ENCODE peak calls at places on chromosomes 2 and 18, in five cellular contexts. P is IMR-90, R is H1, D is neuronal stem cell, C is mesenchymal stem cell. G is an unnamed sample.
A peak's percentile ranks its signal among the peaks of the same experiment; 100 is the strongest.

GRCh38 chr2:201127570-201127969 is 11.6 kb downstream of the CFLAR start:
- DNase-seq in R (no peak), C (no peak), D (no peak), P (peak; percentile 74), G (no peak)

GRCh38 chr2:119941388-119941787 is 71.5 kb upstream of the EPB41L5 start:
- DNase-seq in C (no peak), R (no peak), D (no peak), P (no peak), G (no peak)

GRCh38 chr2:124542932-124543640 is 518.0 kb downstream of the CNTNAP5 start:
- DNase-seq in C (no peak), D (no peak), R (no peak), P (no peak), G (no peak)

GRCh38 chr2:111919362-111919761 is 21.0 kb downstream of the MERTK start:
- DNase-seq in P (no peak), R (no peak), C (no peak), D (no peak), G (peak; percentile 58)

GRCh38 chr2:134431837-134432437 is 178.1 kb downstream of the MGAT5 start:
- DNase-seq in C (peak; percentile 70), D (no peak), P (peak; percentile 65), R (no peak), G (peak; percentile 75)

GRCh38 chr2:52082646-52083045 is 1050.7 kb upstream of the NRXN1 start:
- DNase-seq in P (no peak), R (no peak), C (no peak), D (no peak), G (no peak)

GRCh38 chr2:221203846-221204245 is 368.3 kb downstream of the EPHA4 start:
- DNase-seq in P (no peak), C (no peak), R (no peak), D (no peak), G (no peak)

GRCh38 chr2:240648650-240649275 is 23.5 kb downstream of the GPR35 start:
- DNase-seq in C (no peak), D (no peak), R (no peak), P (no peak), G (no peak)

GRCh38 chr2:220076734-220077133 is 449.3 kb downstream of the SLC4A3 start:
- DNase-seq in D (no peak), R (no peak), C (no peak), P (peak; percentile 42), G (peak; percentile 67)

GRCh38 chr2:43927442-43927841 is 68.3 kb downstream of the LRPPRC start:
- DNase-seq in C (no peak), P (no peak), D (no peak), R (no peak), G (no peak)

GRCh38 chr2:236337465-236338325 is 73.5 kb upstream of the ASB18 start:
- DNase-seq in P (no peak), D (no peak), C (no peak), R (no peak), G (no peak)

GRCh38 chr18:26621161-26622026 is 73.0 kb upstream of the KCTD1 start:
- DNase-seq in P (no peak), C (peak; percentile 26), D (peak; percentile 27), R (peak; percentile 33), G (peak; percentile 67)

GRCh38 chr2:226564667-226565066 is 235.0 kb downstream of the IRS1 start:
- DNase-seq in P (no peak), D (no peak), C (no peak), R (no peak), G (no peak)

GRCh38 chr18:49431563-49431962 is 28.9 kb downstream of the DYM start:
- DNase-seq in C (no peak), R (peak; percentile 23), P (peak; percentile 40), D (no peak), G (peak; percentile 80)

GRCh38 chr2:95032341-95032740 is 6.8 kb downstream of the MAL start:
- DNase-seq in R (no peak), D (no peak), C (no peak), P (no peak), G (no peak)

GRCh38 chr2:12978058-12978835 is 261.5 kb downstream of the TRIB2 start:
- DNase-seq in P (no peak), D (no peak), C (no peak), R (no peak), G (no peak)

GRCh38 chr2:142031656-142032055 is 99.2 kb downstream of the LRP1B start:
- DNase-seq in R (no peak), D (no peak), C (peak; percentile 6), P (no peak), G (no peak)

GRCh38 chr2:7530001-7530400 is 612.8 kb downstream of the RNF144A start:
- DNase-seq in R (no peak), C (peak; percentile 78), P (no peak), D (no peak), G (no peak)

GRCh38 chr2:138010890-138011289 is 46.6 kb downstream of the HNMT start:
- DNase-seq in P (no peak), D (no peak), C (no peak), R (no peak), G (no peak)

GRCh38 chr18:76456823-76457222 is 38.2 kb downstream of the ZNF516 start:
- DNase-seq in P (no peak), C (no peak), R (no peak), D (no peak), G (no peak)

GRCh38 chr2:158781562-158781961 is 13.6 kb upstream of the DAPL1 start:
- DNase-seq in P (peak; percentile 37), C (peak; percentile 80), R (no peak), D (no peak), G (peak; percentile 36)

GRCh38 chr2:23221901-23222300 is 163.1 kb upstream of the KLHL29 start:
- DNase-seq in C (no peak), P (no peak), D (no peak), R (no peak), G (no peak)

GRCh38 chr2:46717733-46718121 is 197.9 kb downstream of the MCFD2 start:
- DNase-seq in C (no peak), D (no peak), P (peak; percentile 44), R (no peak), G (no peak)

DNA sequence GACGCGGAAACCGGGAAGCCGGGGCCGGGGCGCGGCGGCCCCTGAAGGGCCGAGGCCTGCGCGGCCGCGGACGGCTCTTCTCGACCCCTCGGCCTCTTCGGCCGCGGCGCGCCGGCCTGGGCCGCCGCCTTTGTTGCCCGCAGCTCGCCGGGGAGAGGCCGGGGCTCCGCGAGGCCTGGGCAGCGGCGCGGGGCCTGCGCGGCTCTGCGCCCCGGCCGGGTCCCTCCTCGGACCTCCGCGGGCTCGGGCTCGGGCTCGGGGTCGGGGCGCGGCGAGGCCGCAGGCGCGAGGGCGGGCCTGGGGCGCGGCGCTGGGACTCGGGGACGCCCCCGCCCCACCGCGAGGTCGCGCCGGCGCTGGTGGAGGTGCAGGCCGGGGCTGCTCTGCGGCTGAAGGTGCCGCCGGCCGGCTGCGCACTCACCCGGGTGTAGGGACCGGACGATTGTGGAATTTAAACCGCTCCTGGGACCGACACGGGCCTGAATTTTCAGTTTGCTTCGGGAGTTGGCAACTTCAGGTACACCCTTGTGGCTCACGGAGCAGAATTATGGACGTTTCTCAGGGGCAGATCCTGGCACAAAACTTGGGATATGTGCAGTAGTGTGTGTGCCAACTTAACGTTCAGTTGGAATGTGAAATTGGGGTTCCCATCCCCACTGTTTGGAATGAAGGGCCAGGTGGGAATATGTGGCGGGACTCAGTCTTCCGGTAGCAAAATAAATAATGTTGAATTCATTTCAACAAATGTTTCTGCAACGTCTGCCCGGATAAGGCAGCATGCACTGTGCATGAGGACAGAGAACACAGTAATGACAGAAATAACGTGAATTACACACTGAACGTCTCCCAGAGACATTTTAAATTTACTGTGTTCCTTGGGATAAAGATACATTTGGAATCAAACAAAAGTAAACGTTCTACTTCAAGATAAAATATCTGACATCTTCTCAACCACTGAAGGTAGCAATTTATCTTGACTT is 796 bp downstream of the SOCS6 start:
- DNase-seq in D (peak; percentile 36), C (peak; percentile 38), R (no peak), P (peak; percentile 31), G (peak; percentile 62)
- H2BK5ac ChIP-seq in D (peak overlapping the region; percentile 0), C (peak overlapping the region; percentile 77), R (peak overlapping the region; percentile 31), P (peak overlapping the region; percentile 56), G (no peak overlapping the region)

DNA sequence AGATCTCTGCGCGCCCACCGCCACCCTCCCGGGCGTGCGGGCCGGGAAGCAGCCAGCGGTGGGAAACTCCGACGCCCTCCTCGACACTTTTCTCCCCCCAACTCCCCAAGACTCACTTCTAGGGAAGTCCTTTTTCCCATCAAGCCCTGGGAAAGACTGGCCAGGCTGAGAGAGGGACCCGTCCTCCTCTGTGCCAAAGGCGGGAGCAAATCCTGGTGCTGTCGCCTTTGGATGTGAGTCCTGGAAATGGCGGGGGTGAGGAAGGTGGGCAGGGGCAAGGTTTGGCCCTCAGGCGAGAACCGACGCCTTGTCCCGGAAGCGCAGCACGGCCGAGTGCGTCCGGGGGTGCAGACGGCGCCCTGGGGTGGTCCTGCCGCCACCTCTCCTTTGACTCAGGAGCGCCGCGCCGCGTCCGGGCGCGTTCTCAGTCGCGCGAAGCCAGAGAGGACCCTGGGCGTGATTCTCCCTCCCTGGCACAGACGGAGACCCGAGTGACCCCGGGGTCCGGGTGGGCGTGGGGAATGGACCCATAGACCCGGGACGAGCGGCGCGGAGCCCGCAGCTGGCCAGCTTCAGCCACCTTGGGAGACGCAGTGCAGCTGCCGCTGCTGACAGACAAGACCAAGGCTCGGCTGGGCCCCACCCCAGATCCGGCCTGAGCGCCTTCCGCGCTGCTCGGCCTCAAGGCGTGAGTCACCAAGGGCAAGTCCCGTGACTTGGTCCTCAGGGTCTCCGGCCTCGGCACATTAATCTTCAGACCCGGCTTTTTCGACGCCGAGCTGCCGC is 3.5 kb upstream of the LBX2 start:
- DNase-seq in C (peak; percentile 88), P (peak; percentile 84), D (no peak), R (no peak), G (peak; percentile 78)
- H3K4ac ChIP-seq in C (peak overlapping the region; percentile 97), P (peak overlapping the region; percentile 94), D (no peak overlapping the region), R (no peak overlapping the region), G (no peak overlapping the region)

GRCh38 chr2:186770332-186770946 is 76.6 kb downstream of the FAM171B start:
- DNase-seq in C (no peak), P (no peak), D (no peak), R (no peak), G (no peak)

GRCh38 chr2:186771850-186772463 is 77.0 kb downstream of the ZSWIM2 start:
- DNase-seq in D (no peak), C (no peak), R (no peak), P (no peak), G (peak; percentile 67)

GRCh38 chr2:186772579-186772978 is 76.4 kb downstream of the ZSWIM2 start:
- DNase-seq in D (no peak), P (no peak), C (no peak), R (no peak), G (no peak)

GRCh38 chr2:186771395-186771794 is 77.5 kb downstream of the FAM171B start:
- DNase-seq in R (no peak), C (peak; percentile 2), P (peak; percentile 4), D (no peak), G (peak; percentile 61)
- H2BK5ac ChIP-seq in R (no peak overlapping the region), C (no peak overlapping the region), P (no peak overlapping the region), D (no peak overlapping the region), G (no peak overlapping the region)

DNA sequence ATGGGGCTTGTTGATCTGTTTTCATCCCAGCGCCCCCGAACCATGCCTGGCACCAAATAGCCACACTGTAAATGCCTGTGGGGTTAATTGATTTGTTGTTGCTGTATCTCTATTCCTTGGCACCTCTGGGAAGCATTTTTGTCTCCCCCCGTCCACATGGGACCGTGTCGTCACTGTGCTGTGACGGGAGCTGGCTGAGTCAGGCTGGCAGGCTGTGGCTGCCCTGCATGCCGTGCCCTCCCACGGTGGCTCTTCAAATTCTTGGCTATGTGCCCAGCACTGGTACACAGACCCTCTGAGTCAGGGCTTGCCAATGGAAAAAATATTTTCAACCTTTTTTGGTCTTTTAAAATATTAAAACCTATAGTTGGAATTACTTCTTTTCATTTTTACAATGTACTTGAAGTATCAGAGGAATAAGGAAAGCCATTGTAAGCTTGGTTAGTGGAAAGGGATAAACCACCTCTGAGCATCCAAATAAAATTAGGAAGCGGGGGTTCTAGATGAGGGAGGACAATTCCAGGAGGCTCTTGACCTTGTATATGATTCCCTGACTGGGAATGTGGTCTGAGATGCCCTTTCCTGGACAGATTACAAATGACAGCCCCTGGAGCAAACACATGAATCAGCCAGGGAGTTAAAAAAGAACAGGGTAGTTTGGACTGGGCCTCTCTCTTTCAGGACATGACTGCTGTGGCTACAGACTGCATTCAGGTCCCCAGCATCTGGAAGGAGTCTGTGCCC is 59.4 kb downstream of the DGKD start:
- DNase-seq in C (peak; percentile 72), R (no peak), D (no peak), P (peak; percentile 46), G (no peak)
- H3K4ac ChIP-seq in C (no peak overlapping the region), R (no peak overlapping the region), D (no peak overlapping the region), P (peak overlapping the region; percentile 88), G (no peak overlapping the region)